ENCODE peak calls at places on chromosome 3, in seven cellular contexts. Z is stomach, G is breast epithelium, U is prostate gland, T is HL-60, H is esophagus muscularis mucosa, Q is HCT116. L is an unnamed sample.

GRCh38 chr3:24683090-24683489 is 188.4 kb upstream of the THRB start:
- DNase-seq in Z (no peak), U (no peak), T (no peak), H (no peak), G (no peak), Q (no peak), L (no peak)

GRCh38 chr3:98952404-98952803 is 50.9 kb upstream of the DCBLD2 start:
- DNase-seq in Z (no peak), H (no peak), T (no peak), G (no peak), Q (no peak), U (no peak), L (no peak)

GRCh38 chr3:149670742-149671492 is 13.1 kb upstream of the WWTR1 start:
- DNase-seq in U (no peak), Q (no peak), H (peak; percentile 70), T (no peak), Z (no peak), G (no peak), L (no peak)

GRCh38 chr3:122961146-122961545 is 66.4 kb downstream of the SEMA5B start:
- DNase-seq in T (no peak), U (no peak), H (no peak), Z (no peak), Q (no peak), G (no peak), L (peak; percentile 11)

GRCh38 chr3:4977001-4977888 is 2.0 kb upstream of the BHLHE40 start:
- DNase-seq in Q (no peak), G (peak; percentile 62), H (no peak), Z (peak; percentile 75), T (peak; percentile 91), U (peak; percentile 47), L (peak; percentile 79)

GRCh38 chr3:36380171-36381031 is at the start of gene STAC:
- DNase-seq in U (no peak), H (peak; percentile 91), T (no peak), Q (no peak), Z (no peak), G (no peak), L (peak; percentile 8)

GRCh38 chr3:115660646-115661442 is 37.5 kb downstream of the GAP43 start:
- DNase-seq in Z (no peak), H (no peak), U (no peak), G (no peak), T (no peak), Q (no peak), L (no peak)

GRCh38 chr3:133455960-133456359 is 56.1 kb downstream of the BFSP2 start:
- DNase-seq in G (no peak), Z (no peak), U (no peak), Q (no peak), H (no peak), T (no peak), L (no peak)

GRCh38 chr3:184262166-184262926 is 993 bp upstream of the CAMK2N2 start:
- DNase-seq in Z (no peak), T (no peak), U (no peak), Q (no peak), H (no peak), G (no peak), L (no peak)

GRCh38 chr3:124824286-124824915 is 62.8 kb downstream of the ITGB5 start:
- DNase-seq in H (no peak), Q (no peak), U (no peak), G (no peak), T (no peak), Z (no peak), L (no peak)

GRCh38 chr3:18393906-18394305 is 31.2 kb downstream of the SATB1 start:
- DNase-seq in T (no peak), H (no peak), U (no peak), Z (no peak), Q (no peak), G (no peak), L (no peak)

GRCh38 chr3:146550743-146551510 is 6.5 kb upstream of the PLSCR1 start:
- DNase-seq in U (no peak), T (no peak), Q (peak; percentile 26), H (no peak), Z (no peak), G (no peak), L (peak; percentile 37)

GRCh38 chr3:48635222-48636021 is at the start of gene SLC26A6:
- DNase-seq in U (peak; percentile 96), Z (peak; percentile 98), G (peak; percentile 94), Q (peak; percentile 88), H (peak; percentile 99), T (peak; percentile 93), L (peak; percentile 99)
- TF ChIP-seq POLR2AphosphoS5 in U (peak; percentile 96), Z (peak; percentile 88), G (peak; percentile 55), Q (peak; percentile 76), H (peak; percentile 87), T (peak; percentile 54), L (peak; percentile 88)

DNA sequence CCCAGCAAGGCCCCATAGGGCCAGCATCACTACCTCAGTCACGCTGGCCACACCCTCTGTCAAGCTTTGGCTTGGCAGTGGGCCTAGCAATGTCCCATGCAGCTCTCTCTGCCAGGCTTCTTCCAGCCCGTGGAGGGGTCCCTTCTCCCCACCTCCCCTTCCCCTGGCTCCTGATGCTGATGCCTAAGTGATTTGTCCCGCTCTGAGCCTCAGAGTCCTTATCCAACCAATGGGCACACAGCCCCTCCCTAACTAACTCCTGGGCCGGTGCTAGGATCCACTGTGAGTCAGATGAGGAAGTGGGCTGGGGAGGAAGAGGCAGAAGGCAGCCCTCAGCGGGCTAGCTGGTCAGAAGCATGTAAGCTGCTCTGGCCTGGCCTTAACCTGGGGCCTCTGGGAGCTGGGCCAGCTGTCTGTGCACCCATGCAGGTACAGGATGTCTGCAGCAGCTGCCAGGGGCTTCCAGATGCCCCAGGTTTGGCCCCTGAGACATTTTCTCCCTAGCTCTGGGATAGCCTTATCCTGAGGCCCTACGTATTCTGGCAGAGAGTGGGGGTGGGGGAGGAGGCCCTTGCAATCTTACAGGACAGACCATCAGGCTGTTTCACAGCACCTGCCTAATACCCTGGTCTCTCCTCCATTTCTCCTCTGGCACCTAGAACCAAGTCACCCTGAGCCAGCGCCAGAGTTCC is 740 bp upstream of the ZBTB47 start:
- DNase-seq in H (peak; percentile 92), G (peak; percentile 50), Z (peak; percentile 81), T (peak; percentile 74), Q (peak; percentile 69), U (no peak), L (peak; percentile 72)
- H3K4me3 ChIP-seq in H (peak overlapping the region; percentile 93), G (peak overlapping the region; percentile 97), Z (peak overlapping the region; percentile 82), T (peak overlapping the region; percentile 71), Q (peak overlapping the region; percentile 86), U (no peak overlapping the region), L (peak overlapping the region; percentile 69)

GRCh38 chr3:106121491-106122289 is 252.9 kb upstream of the CBLB start:
- DNase-seq in U (no peak), Z (no peak), G (no peak), T (no peak), Q (no peak), H (no peak), L (no peak)

GRCh38 chr3:106117490-106117858 is 248.7 kb upstream of the CBLB start:
- DNase-seq in Z (no peak), T (no peak), U (no peak), H (no peak), G (no peak), Q (peak; percentile 12), L (no peak)

GRCh38 chr3:106116733-106117489 is 248.1 kb upstream of the CBLB start:
- DNase-seq in H (no peak), G (no peak), Z (no peak), U (no peak), T (no peak), Q (no peak), L (no peak)

GRCh38 chr3:106119691-106120090 is 250.9 kb upstream of the CBLB start:
- DNase-seq in U (no peak), Q (no peak), H (no peak), Z (no peak), T (no peak), G (no peak), L (no peak)

GRCh38 chr3:106120334-106120733 is 251.5 kb upstream of the CBLB start:
- DNase-seq in Q (no peak), Z (no peak), T (no peak), H (no peak), G (no peak), U (no peak), L (no peak)
- H3K27ac ChIP-seq in Q (no peak overlapping the region), Z (no peak overlapping the region), T (no peak overlapping the region), H (no peak overlapping the region), G (no peak overlapping the region), U (no peak overlapping the region), L (no peak overlapping the region)

DNA sequence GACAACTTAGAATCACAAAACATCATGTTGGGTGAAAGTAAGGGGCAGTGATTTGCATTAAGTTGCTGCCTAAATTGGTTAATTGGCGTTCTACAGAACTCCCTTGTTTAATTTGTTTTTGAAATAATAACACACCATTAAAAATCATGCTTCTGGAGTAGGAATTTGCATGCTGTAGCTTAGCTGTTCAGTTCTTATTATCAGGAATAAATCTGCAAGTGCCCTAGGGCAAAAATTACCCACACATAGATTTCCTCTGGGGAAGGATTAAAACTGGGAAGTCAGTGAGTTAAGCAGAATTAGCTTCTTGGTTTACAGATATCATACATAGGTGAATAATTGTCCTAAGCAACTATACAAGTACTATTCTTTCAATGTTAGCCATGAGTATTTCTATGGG is 381.6 kb upstream of the NAALADL2 start:
- DNase-seq in Z (no peak), H (no peak), Q (no peak), U (no peak), T (no peak), G (no peak), L (no peak)
- TF ChIP-seq POLR2AphosphoS5 in Z (no peak), H (no peak), Q (no peak), U (no peak), T (no peak), G (no peak), L (no peak)

GRCh38 chr3:128056258-128056657 is 4.0 kb downstream of the SEC61A1 start:
- DNase-seq in Z (no peak), G (no peak), U (no peak), Q (no peak), H (no peak), T (no peak), L (no peak)
- H3K4me3 ChIP-seq in Z (no peak overlapping the region), G (no peak overlapping the region), U (no peak overlapping the region), Q (no peak overlapping the region), H (no peak overlapping the region), T (no peak overlapping the region), L (no peak overlapping the region)

GRCh38 chr3:136919799-136920580 is 37.8 kb upstream of the IL20RB start:
- DNase-seq in H (no peak), T (no peak), Z (no peak), Q (no peak), G (no peak), U (no peak), L (no peak)

GRCh38 chr3:136910697-136911096 is 47.1 kb upstream of the IL20RB start:
- DNase-seq in Q (no peak), Z (no peak), U (no peak), H (no peak), T (no peak), G (no peak), L (no peak)

GRCh38 chr3:136913168-136913567 is 44.6 kb upstream of the IL20RB start:
- DNase-seq in H (no peak), T (no peak), G (no peak), Z (no peak), Q (no peak), U (no peak), L (no peak)

GRCh38 chr3:136916200-136916599 is 41.6 kb upstream of the IL20RB start:
- DNase-seq in G (no peak), Q (no peak), U (no peak), Z (no peak), H (no peak), T (no peak), L (no peak)

DNA sequence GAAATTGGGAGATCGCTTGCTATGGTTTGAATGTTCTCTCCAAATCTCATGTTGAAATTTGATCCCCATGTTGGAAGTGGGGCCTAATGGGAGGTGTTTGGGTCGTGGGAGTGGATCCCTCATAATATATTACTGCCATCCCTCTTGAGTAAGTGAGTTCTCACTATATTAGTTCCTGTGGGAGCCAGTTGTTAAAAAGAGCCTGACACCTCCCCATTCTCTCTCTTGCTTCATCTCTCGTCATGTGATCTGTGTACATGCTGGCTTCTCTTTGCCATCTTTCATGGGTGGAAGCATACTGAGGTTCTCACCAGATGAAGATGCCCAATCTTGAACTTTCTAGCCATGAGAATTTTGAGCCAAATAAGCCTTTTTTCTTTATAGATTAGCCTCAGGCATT is 43.0 kb upstream of the IL20RB start:
- DNase-seq in G (no peak), U (no peak), Q (no peak), Z (no peak), T (no peak), H (no peak), L (no peak)
- H3K27ac ChIP-seq in G (no peak overlapping the region), U (no peak overlapping the region), Q (no peak overlapping the region), Z (no peak overlapping the region), T (no peak overlapping the region), H (no peak overlapping the region), L (no peak overlapping the region)